ENCODE peak calls at places on chromosomes 6 and 20, in nine cellular contexts. M, I, B, Q, G, Z, H, E and T are unnamed samples.

GRCh38 chr6:34065470-34066283 is 80.2 kb downstream of the GRM4 start:
- DNase-seq in H (no peak), I (peak), B (no peak), G (no peak), Z (no peak), Q (no peak), M (no peak), E (no peak), T (no peak)

GRCh38 chr6:117906905-117907599 is at the start of gene SLC35F1:
- DNase-seq in G (no peak), M (peak), I (peak), E (no peak), Z (no peak), H (peak), Q (peak), B (no peak), T (no peak)

GRCh38 chr6:14661188-14661587 is 543.6 kb downstream of the CD83 start:
- DNase-seq in Z (peak), E (no peak), G (no peak), I (no peak), B (peak), M (peak), Q (no peak), H (no peak), T (no peak)

GRCh38 chr6:154161689-154162088 is 122.6 kb downstream of the OPRM1 start:
- DNase-seq in Z (no peak), G (no peak), I (no peak), Q (no peak), E (no peak), H (no peak), B (no peak), M (peak), T (no peak)

GRCh38 chr20:62225026-62225425 is 4.9 kb upstream of the HRH3 start:
- DNase-seq in Z (no peak), G (no peak), Q (no peak), M (no peak), B (no peak), I (no peak), E (no peak), H (peak), T (no peak)

GRCh38 chr20:46056970-46057855 is 28.2 kb downstream of the SLC12A5 start:
- DNase-seq in H (no peak), M (no peak), I (peak), B (no peak), E (peak), Q (no peak), Z (no peak), G (no peak), T (no peak)

GRCh38 chr6:155412335-155412734 is 43.3 kb downstream of the NOX3 start:
- DNase-seq in E (no peak), M (no peak), Z (no peak), Q (no peak), G (no peak), B (no peak), H (no peak), I (no peak), T (no peak)

GRCh38 chr6:88725111-88725711 is 238.2 kb downstream of the RNGTT start:
- DNase-seq in H (no peak), G (no peak), I (peak), Z (no peak), B (peak), Q (no peak), M (no peak), E (no peak), T (no peak)

GRCh38 chr6:121635355-121635754 is 199.9 kb downstream of the GJA1 start:
- DNase-seq in B (no peak), H (no peak), Z (no peak), I (no peak), Q (no peak), E (no peak), G (no peak), M (no peak), T (no peak)

GRCh38 chr6:149834513-149835481 is 29.4 kb downstream of the LRP11 start:
- DNase-seq in E (peak), Q (peak), I (peak), H (no peak), G (no peak), M (peak), Z (peak), B (peak), T (no peak)

GRCh38 chr20:911882-912600 is 4.1 kb downstream of the ANGPT4 start:
- DNase-seq in G (no peak), M (no peak), I (no peak), Z (peak), E (no peak), Q (no peak), B (peak), H (no peak), T (no peak)

GRCh38 chr20:21235346-21235712 is 67.8 kb upstream of the XRN2 start:
- DNase-seq in B (no peak), Z (no peak), M (no peak), Q (no peak), H (no peak), I (no peak), G (no peak), E (no peak), T (no peak)

GRCh38 chr6:15747354-15747883 is 84.6 kb upstream of the DTNBP1 start:
- DNase-seq in Q (no peak), Z (no peak), H (no peak), B (no peak), I (no peak), E (no peak), G (no peak), M (no peak), T (no peak)

GRCh38 chr6:148851683-148852556 is 105.1 kb downstream of the UST start:
- DNase-seq in Z (no peak), E (no peak), Q (peak), H (peak), M (no peak), I (no peak), B (no peak), G (no peak), T (peak)

GRCh38 chr6:71602385-71602949 is 283.9 kb upstream of the RIMS1 start:
- DNase-seq in E (no peak), Q (no peak), B (no peak), G (peak), I (no peak), H (no peak), M (no peak), Z (no peak), T (no peak)

GRCh38 chr6:13302291-13302690 is 26.0 kb downstream of the TBC1D7 start:
- DNase-seq in H (no peak), I (no peak), Z (no peak), B (no peak), G (no peak), E (no peak), M (no peak), Q (no peak), T (no peak)

GRCh38 chr6:109304284-109305015 is 77.8 kb downstream of the CD164 start:
- DNase-seq in G (no peak), H (no peak), B (peak), Z (no peak), M (no peak), I (no peak), E (peak), Q (no peak), T (no peak)

GRCh38 chr20:37600486-37600885 is 72.8 kb upstream of the BLCAP start:
- DNase-seq in M (no peak), H (no peak), Z (no peak), Q (no peak), E (no peak), I (no peak), B (no peak), G (no peak), T (no peak)

GRCh38 chr6:12288844-12289654 is 1.1 kb upstream of the EDN1 start:
- DNase-seq in B (peak), H (no peak), M (peak), I (peak), Z (peak), Q (peak), G (no peak), E (peak), T (no peak)

GRCh38 chr6:12291083-12291784 is 1.1 kb downstream of the EDN1 start:
- DNase-seq in M (no peak), G (no peak), H (no peak), B (no peak), Q (no peak), I (no peak), Z (no peak), E (no peak), T (no peak)

GRCh38 chr6:12288211-12288618 is 1.9 kb upstream of the EDN1 start:
- DNase-seq in I (no peak), Q (peak), M (no peak), B (no peak), G (no peak), H (peak), Z (no peak), E (no peak), T (no peak)

GRCh38 chr6:12290490-12290820 is 294 bp downstream of the EDN1 start:
- DNase-seq in H (no peak), I (no peak), Q (no peak), G (no peak), Z (no peak), B (no peak), M (no peak), E (no peak), T (no peak)

DNA sequence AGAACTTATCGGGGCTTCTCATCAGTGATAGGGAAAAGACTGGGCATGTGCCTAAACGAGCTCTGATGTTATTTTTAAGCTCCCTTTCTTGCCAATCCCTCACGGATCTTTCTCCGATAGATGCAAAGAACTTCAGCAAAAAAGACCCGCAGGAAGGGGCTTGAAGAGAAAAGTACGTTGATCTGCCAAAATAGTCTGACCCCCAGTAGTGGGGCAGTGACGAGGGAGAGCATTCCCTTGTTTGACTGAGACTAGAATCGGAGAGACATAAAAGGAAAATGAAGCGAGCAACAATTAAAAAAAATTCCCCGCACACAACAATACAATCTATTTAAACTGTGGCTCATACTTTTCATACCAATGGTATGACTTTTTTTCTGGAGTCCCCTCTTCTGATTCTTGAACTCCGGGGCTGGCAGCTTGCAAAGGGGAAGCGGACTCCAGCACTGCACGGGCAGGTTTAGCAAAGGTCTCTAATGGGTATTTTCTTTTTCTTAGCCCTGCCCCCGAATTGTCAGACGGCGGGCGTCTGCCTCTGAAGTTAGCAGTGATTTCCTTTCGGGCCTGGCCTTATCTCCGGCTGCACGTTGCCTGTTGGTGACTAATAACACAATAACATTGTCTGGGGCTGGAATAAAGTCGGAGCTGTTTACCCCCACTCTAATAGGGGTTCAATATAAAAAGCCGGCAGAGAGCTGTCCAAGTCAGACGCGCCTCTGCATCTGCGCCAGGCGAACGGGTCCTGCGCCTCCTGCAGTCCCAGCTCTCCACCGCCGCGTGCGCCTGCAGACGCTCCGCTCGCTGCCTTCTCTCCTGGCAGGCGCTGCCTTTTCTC is at the start of gene EDN1:
- DNase-seq in Z (peak), Q (peak), I (peak), H (peak), B (peak), E (peak), M (peak), G (no peak), T (no peak)
- TF ChIP-seq CTCF in Z (no peak), Q (peak), I (peak), H (peak), B (peak), E (peak), M (peak), G (peak), T (peak)

DNA sequence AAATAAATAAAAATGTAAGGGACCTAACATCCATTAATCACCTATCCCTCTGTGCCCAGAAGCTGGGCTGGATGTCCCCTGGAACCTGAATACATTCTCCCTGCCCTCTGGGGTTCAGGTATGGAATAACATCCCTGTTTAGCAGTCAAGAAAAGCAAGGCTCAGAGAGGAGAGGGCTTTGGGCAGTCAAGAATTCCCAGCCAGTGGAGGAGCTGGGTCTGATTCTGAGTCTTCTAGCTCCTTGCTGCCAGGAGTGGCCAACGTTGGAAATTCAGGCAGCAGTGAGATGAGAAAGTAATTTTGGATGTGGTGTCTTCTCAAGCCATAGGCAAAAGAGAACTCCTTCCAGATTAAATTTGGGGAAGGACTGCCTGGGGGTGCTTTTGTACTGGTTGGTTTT is 42.6 kb upstream of the ZNFX1 start:
- DNase-seq in B (peak), M (no peak), H (no peak), Q (no peak), Z (no peak), G (no peak), I (no peak), E (no peak), T (no peak)
- TF ChIP-seq CTCF in B (peak), M (peak), H (peak), Q (no peak), Z (no peak), G (peak), I (peak), E (no peak), T (peak)

GRCh38 chr20:5529331-5530142 is 212.8 kb upstream of the PROKR2 start:
- DNase-seq in I (peak), G (peak), H (peak), M (peak), B (peak), E (peak), Q (peak), Z (peak), T (peak)
- TF ChIP-seq CTCF in I (peak), G (peak), H (peak), M (peak), B (peak), E (peak), Q (peak), Z (peak), T (peak)

GRCh38 chr6:168005796-168006195 is 8.3 kb downstream of the KIF25 start:
- DNase-seq in E (no peak), Q (no peak), H (no peak), Z (no peak), M (no peak), G (no peak), I (no peak), B (no peak), T (no peak)
- TF ChIP-seq CTCF in E (no peak), Q (no peak), H (no peak), Z (no peak), M (no peak), G (no peak), I (no peak), B (no peak), T (no peak)

GRCh38 chr6:111802720-111803119 is 70.5 kb downstream of the FYN start:
- DNase-seq in H (no peak), M (no peak), I (no peak), Q (no peak), G (no peak), Z (no peak), E (no peak), B (no peak), T (no peak)

GRCh38 chr6:111800468-111800760 is 72.8 kb downstream of the FYN start:
- DNase-seq in I (no peak), Q (no peak), Z (no peak), H (no peak), B (no peak), M (no peak), E (no peak), G (no peak), T (no peak)

GRCh38 chr6:111800821-111801220 is 72.4 kb downstream of the FYN start:
- DNase-seq in Z (no peak), E (no peak), H (no peak), I (no peak), B (no peak), G (no peak), Q (no peak), M (no peak), T (no peak)

GRCh38 chr6:111798281-111798725 is 74.9 kb downstream of the FYN start:
- DNase-seq in Q (no peak), G (no peak), E (no peak), H (no peak), B (no peak), Z (no peak), I (no peak), M (no peak), T (no peak)

GRCh38 chr6:111799576-111800467 is 73.4 kb downstream of the FYN start:
- DNase-seq in E (no peak), Z (no peak), Q (no peak), B (no peak), H (no peak), M (no peak), G (no peak), I (no peak), T (no peak)
- TF ChIP-seq CTCF in E (no peak), Z (no peak), Q (peak), B (no peak), H (no peak), M (no peak), G (no peak), I (no peak), T (peak)

GRCh38 chr20:34850969-34851368 is 21.7 kb downstream of the GGT7 start:
- DNase-seq in H (peak), I (no peak), B (no peak), G (no peak), M (no peak), E (no peak), Q (no peak), Z (no peak), T (no peak)

GRCh38 chr20:34852298-34852697 is 20.4 kb downstream of the GGT7 start:
- DNase-seq in Q (no peak), G (no peak), I (no peak), H (no peak), B (no peak), Z (no peak), M (no peak), E (no peak), T (no peak)

GRCh38 chr20:34849778-34850177 is 22.9 kb downstream of the GGT7 start:
- DNase-seq in Z (no peak), M (no peak), E (no peak), I (no peak), B (no peak), Q (no peak), H (no peak), G (no peak), T (no peak)

GRCh38 chr20:34843421-34843820 is 18.0 kb upstream of the NCOA6 start:
- DNase-seq in M (no peak), H (no peak), G (no peak), B (no peak), E (no peak), Z (no peak), Q (no peak), I (no peak), T (no peak)

GRCh38 chr20:34848597-34848996 is 23.1 kb upstream of the NCOA6 start:
- DNase-seq in Q (no peak), B (no peak), I (no peak), G (no peak), H (no peak), E (no peak), M (no peak), Z (no peak), T (no peak)
- TF ChIP-seq CTCF in Q (no peak), B (no peak), I (no peak), G (no peak), H (no peak), E (no peak), M (no peak), Z (no peak), T (no peak)